ENCODE peak calls at places on chromosomes 3 and 15, in nine cellular contexts. S is nephron progenitor cell, R is PC-9, T is PC-3, W is GM12865, Q is adrenal gland, N is lower lobe of right lung, V is fibroblast of lung, H is AG09319. P is an unnamed sample.

GRCh38 chr3:74532446-74532845 is 82.0 kb downstream of the CNTN3 start:
- DNase-seq in S (no peak), R (no peak), T (no peak), W (no peak), Q (no peak), N (no peak), V (peak), H (peak), P (no peak)

GRCh38 chr3:64073362-64073761 is 50.1 kb upstream of the PSMD6 start:
- DNase-seq in S (no peak), R (no peak), T (no peak), W (no peak), Q (no peak), N (no peak), V (peak), H (peak), P (no peak)

GRCh38 chr15:33411596-33412545 is 101.1 kb downstream of the RYR3 start:
- DNase-seq in S (no peak), R (no peak), T (no peak), W (no peak), Q (no peak), N (no peak), V (no peak), H (no peak), P (no peak)

GRCh38 chr15:67745059-67745993 is 80.0 kb upstream of the SKOR1 start:
- DNase-seq in S (no peak), R (no peak), T (no peak), W (no peak), Q (no peak), N (no peak), V (peak), H (no peak), P (no peak)

GRCh38 chr15:40063563-40064011 is 24.6 kb upstream of the SRP14 start:
- DNase-seq in S (no peak), R (peak), T (peak), W (no peak), Q (no peak), N (no peak), V (peak), H (peak), P (no peak)

GRCh38 chr3:61686228-61686648 is 124.9 kb downstream of the PTPRG start:
- DNase-seq in S (no peak), R (no peak), T (no peak), W (no peak), Q (no peak), N (no peak), V (no peak), H (no peak), P (no peak)

GRCh38 chr3:134126153-134126552 is 96.4 kb upstream of the SLCO2A1 start:
- DNase-seq in S (no peak), R (no peak), T (peak), W (no peak), Q (no peak), N (no peak), V (peak), H (no peak), P (no peak)

GRCh38 chr15:60374628-60375081 is 23.1 kb downstream of the ANXA2 start:
- DNase-seq in S (peak), R (peak), T (peak), W (no peak), Q (peak), N (no peak), V (peak), H (peak), P (no peak)

GRCh38 chr15:84832446-84833040 is 15.4 kb downstream of the ALPK3 start:
- DNase-seq in S (no peak), R (peak), T (peak), W (no peak), Q (no peak), N (no peak), V (no peak), H (no peak), P (no peak)

GRCh38 chr3:104628185-104628789 is 738.4 kb upstream of the ALCAM start:
- DNase-seq in S (no peak), R (peak), T (peak), W (peak), Q (no peak), N (no peak), V (peak), H (peak), P (no peak)

GRCh38 chr15:29756358-29757267 is 65.7 kb downstream of the TJP1 start:
- DNase-seq in S (no peak), R (no peak), T (no peak), W (no peak), Q (no peak), N (no peak), V (no peak), H (no peak), P (no peak)

GRCh38 chr3:48399387-48400172 is 27.6 kb downstream of the FBXW12 start:
- DNase-seq in S (no peak), R (peak), T (peak), W (no peak), Q (no peak), N (no peak), V (no peak), H (no peak), P (no peak)

GRCh38 chr15:70023769-70024491 is 73.8 kb downstream of the TLE3 start:
- DNase-seq in S (no peak), R (no peak), T (peak), W (peak), Q (no peak), N (peak), V (peak), H (peak), P (peak)

GRCh38 chr3:100306695-100307094 is 27.9 kb upstream of the NIT2 start:
- DNase-seq in S (no peak), R (no peak), T (no peak), W (no peak), Q (no peak), N (no peak), V (no peak), H (no peak), P (no peak)

GRCh38 chr3:69925506-69925905 is 74.0 kb upstream of the SAMMSON start:
- DNase-seq in S (no peak), R (no peak), T (no peak), W (no peak), Q (no peak), N (no peak), V (peak), H (peak), P (no peak)

GRCh38 chr3:192514081-192514753 is 213.1 kb downstream of the FGF12 start:
- DNase-seq in S (peak), R (no peak), T (peak), W (no peak), Q (no peak), N (no peak), V (peak), H (no peak), P (no peak)

GRCh38 chr3:64251019-64251418 is 25.8 kb upstream of the PRICKLE2 start:
- DNase-seq in S (no peak), R (no peak), T (no peak), W (no peak), Q (no peak), N (no peak), V (no peak), H (no peak), P (no peak)

GRCh38 chr3:195036203-195037016 is 234.5 kb downstream of the XXYLT1 start:
- DNase-seq in S (no peak), R (no peak), T (no peak), W (no peak), Q (no peak), N (no peak), V (no peak), H (no peak), P (no peak)

GRCh38 chr3:169203631-169204550 is 459.6 kb downstream of the MECOM start:
- DNase-seq in S (no peak), R (no peak), T (no peak), W (no peak), Q (no peak), N (no peak), V (no peak), H (no peak), P (no peak)

GRCh38 chr3:47586746-47587145 is 8.1 kb upstream of the CSPG5 start:
- DNase-seq in S (no peak), R (no peak), T (no peak), W (no peak), Q (no peak), N (no peak), V (no peak), H (no peak), P (no peak)

GRCh38 chr15:81052046-81052445 is 51.3 kb downstream of the TLNRD1 start:
- DNase-seq in S (no peak), R (no peak), T (no peak), W (peak), Q (no peak), N (no peak), V (no peak), H (no peak), P (no peak)

GRCh38 chr15:45641374-45641778 is 6.5 kb downstream of the SQOR start:
- DNase-seq in S (no peak), R (peak), T (peak), W (no peak), Q (no peak), N (no peak), V (peak), H (peak), P (peak)

GRCh38 chr15:55669226-55669625 is 73.7 kb downstream of the PRTG start:
- DNase-seq in S (peak), R (no peak), T (no peak), W (no peak), Q (no peak), N (no peak), V (no peak), H (no peak), P (no peak)

DNA sequence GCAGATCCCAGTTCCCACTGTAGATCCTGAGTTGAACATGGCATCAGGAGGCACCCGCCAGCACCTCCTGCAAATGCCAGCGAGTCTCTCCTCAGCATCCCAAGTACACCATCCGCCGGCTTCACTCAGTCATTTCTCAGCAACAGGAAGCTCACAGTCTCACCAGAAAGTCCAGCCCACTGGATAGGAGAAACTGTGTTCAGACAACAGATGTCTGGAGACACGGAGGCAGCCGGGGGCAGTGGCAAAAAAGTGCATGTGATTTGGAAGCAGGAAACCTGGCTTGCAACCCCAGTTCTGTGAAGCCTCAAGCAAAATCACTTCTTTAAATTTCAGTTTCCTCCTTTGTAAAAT is 68.7 kb downstream of the SRGAP3 start:
- DNase-seq in S (no peak), R (no peak), T (no peak), W (peak), Q (no peak), N (no peak), V (no peak), H (no peak), P (no peak)
- TF ChIP-seq CTCF in S (no peak), R (no peak), T (no peak), W (no peak), Q (no peak), N (no peak), V (no peak), H (no peak), P (no peak)

GRCh38 chr3:46212101-46212500 is 4.0 kb upstream of the CCR1 start:
- DNase-seq in S (no peak), R (no peak), T (no peak), W (no peak), Q (no peak), N (no peak), V (no peak), H (no peak), P (no peak)

GRCh38 chr3:46215810-46216414 is 7.8 kb upstream of the CCR1 start:
- DNase-seq in S (no peak), R (no peak), T (peak), W (no peak), Q (no peak), N (peak), V (peak), H (no peak), P (no peak)

GRCh38 chr3:46218310-46218709 is 10.2 kb upstream of the CCR1 start:
- DNase-seq in S (no peak), R (no peak), T (no peak), W (no peak), Q (no peak), N (no peak), V (no peak), H (no peak), P (no peak)

GRCh38 chr3:46213201-46213600 is 5.1 kb upstream of the CCR1 start:
- DNase-seq in S (no peak), R (no peak), T (no peak), W (peak), Q (no peak), N (no peak), V (no peak), H (no peak), P (no peak)

DNA sequence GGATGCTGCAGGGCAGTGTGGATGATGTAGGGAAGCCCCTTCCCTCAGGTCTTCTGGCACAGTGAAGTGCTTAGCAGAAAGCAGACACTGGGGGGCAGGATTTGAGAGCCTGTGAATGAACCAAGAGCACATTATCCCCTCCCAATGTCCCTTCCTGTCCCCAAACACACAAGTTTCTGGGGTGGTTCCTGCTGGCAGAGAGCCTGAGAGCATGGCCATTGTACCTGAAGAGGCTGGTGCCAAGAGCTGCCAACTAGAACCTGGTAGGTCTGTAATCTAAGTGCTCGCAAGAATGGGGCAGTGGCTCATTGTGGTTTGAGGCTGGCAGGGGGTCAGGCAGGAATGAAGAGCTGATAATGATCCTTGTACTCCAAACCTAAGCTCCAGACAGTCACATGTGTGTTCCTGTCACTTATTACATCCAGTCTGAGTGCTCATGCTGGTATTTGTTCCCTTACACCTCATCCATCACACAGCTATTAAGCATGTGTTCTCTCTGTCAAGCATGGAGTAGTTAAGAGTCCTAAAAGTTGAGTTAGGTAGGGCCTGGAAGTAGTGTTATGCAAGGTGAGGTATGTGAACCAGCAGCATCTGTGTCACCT is 6.7 kb upstream of the CCR1 start:
- DNase-seq in S (no peak), R (peak), T (peak), W (peak), Q (no peak), N (peak), V (peak), H (no peak), P (no peak)
- TF ChIP-seq CTCF in S (peak), R (peak), T (peak), W (peak), Q (peak), N (peak), V (peak), H (peak), P (peak)

DNA sequence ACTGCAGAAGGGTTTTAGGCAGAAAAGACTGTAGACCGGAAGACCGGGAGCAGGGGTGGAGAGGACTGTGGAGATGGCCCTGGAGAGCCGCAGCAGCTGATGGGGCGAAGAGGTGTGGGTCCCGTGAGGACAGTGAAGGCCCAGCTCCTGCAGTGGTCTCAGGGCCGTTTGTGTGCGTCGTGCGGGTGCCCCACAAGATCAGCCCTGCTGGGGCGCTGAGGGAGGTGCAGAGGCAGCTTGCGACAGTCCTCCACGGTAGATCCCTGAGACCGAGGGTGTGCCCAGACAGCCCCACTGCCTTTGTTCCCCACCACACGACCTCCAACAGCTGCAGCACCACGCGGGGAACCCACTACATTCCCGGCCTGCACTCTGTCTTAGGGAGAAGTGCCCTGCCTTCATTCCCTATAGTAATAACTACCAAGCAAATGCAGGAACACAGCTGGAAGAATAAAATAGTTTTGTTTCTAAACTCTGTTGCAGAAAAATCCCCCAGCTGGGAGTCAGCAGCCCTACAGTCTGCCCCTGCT is 19.0 kb upstream of the CRABP1 start:
- DNase-seq in S (no peak), R (no peak), T (no peak), W (no peak), Q (no peak), N (peak), V (no peak), H (no peak), P (no peak)
- TF ChIP-seq CTCF in S (no peak), R (no peak), T (no peak), W (no peak), Q (no peak), N (no peak), V (no peak), H (no peak), P (no peak)

GRCh38 chr15:44545934-44546802 is 9.2 kb downstream of the EIF3J start:
- DNase-seq in S (no peak), R (no peak), T (peak), W (peak), Q (no peak), N (no peak), V (peak), H (no peak), P (peak)
- TF ChIP-seq CTCF in S (no peak), R (no peak), T (peak), W (peak), Q (peak), N (peak), V (peak), H (peak), P (peak)

DNA sequence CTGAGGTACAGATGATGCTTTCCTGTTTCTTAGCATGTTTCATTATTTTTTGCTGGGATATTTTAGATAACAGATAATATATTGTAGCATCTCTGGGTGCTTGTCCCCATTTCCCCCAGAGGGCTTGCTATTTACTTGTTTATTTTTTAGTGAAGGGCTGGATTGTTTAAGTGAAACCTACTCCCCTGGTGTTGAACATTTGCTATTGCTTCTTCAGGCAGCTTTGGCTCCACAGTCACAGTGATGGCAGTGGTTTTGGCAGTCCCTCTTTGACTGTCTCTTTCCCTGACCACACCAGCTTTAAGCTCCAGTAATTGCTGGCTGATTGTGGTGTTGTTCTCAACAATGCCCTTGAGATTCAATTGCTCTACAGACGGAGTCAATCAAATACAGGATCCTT is 128.9 kb downstream of the KLF13 start:
- DNase-seq in S (no peak), R (no peak), T (no peak), W (peak), Q (no peak), N (no peak), V (no peak), H (no peak), P (no peak)
- TF ChIP-seq CTCF in S (no peak), R (no peak), T (no peak), W (peak), Q (no peak), N (no peak), V (no peak), H (no peak), P (peak)

GRCh38 chr3:57825116-57825515 is 69.0 kb downstream of the SLMAP start:
- DNase-seq in S (no peak), R (no peak), T (no peak), W (no peak), Q (no peak), N (no peak), V (no peak), H (no peak), P (no peak)

GRCh38 chr3:57826952-57827723 is 71.0 kb downstream of the SLMAP start:
- DNase-seq in S (no peak), R (peak), T (peak), W (no peak), Q (no peak), N (no peak), V (no peak), H (no peak), P (no peak)

GRCh38 chr3:57822686-57823085 is 66.6 kb downstream of the SLMAP start:
- DNase-seq in S (no peak), R (no peak), T (no peak), W (no peak), Q (no peak), N (no peak), V (no peak), H (no peak), P (no peak)

GRCh38 chr3:57827757-57828156 is 71.6 kb downstream of the SLMAP start:
- DNase-seq in S (no peak), R (no peak), T (no peak), W (no peak), Q (no peak), N (no peak), V (no peak), H (no peak), P (no peak)

GRCh38 chr3:57826286-57826951 is 70.3 kb downstream of the SLMAP start:
- DNase-seq in S (no peak), R (no peak), T (peak), W (no peak), Q (no peak), N (no peak), V (peak), H (peak), P (no peak)
- TF ChIP-seq CTCF in S (no peak), R (no peak), T (peak), W (no peak), Q (peak), N (peak), V (no peak), H (peak), P (no peak)

DNA sequence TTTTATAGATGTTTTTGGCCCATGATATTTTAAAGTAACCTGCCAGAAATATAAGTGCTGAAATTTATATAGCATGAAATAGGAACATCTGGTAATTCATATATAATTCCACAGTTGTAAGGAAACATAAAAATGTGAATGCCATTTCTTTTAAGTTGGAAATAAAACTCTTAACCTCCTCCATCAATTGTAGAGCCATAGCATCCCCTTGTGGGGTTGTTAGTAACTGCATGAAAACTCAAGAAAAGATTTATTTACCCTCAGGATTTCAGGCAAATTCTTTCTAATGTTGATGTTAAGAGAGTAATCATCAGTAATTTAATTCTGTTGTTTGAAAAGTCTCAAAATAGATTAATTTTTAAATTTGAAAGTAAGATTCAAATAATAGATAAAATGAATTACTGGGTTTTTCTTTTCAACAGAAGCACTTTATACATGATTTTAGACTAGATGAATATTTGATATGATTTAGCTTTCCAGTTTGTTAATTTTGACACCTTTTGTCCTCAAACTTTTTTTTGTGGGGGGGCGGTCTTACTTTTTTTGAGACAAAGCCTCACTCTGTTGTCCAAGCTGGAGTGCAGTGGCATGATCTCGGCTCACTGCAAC is 74.7 kb downstream of the RASA2 start:
- DNase-seq in S (peak), R (no peak), T (peak), W (peak), Q (peak), N (no peak), V (peak), H (peak), P (no peak)
- TF ChIP-seq CTCF in S (peak), R (peak), T (peak), W (peak), Q (peak), N (peak), V (peak), H (peak), P (peak)

GRCh38 chr3:198080521-198081384 is 120.7 kb downstream of the LMLN start:
- DNase-seq in S (peak), R (peak), T (peak), W (peak), Q (peak), N (peak), V (peak), H (peak), P (peak)
- TF ChIP-seq CTCF in S (peak), R (peak), T (peak), W (peak), Q (peak), N (peak), V (peak), H (peak), P (peak)

GRCh38 chr15:57486807-57487206 is 104.9 kb upstream of the MYZAP start:
- DNase-seq in S (no peak), R (no peak), T (no peak), W (no peak), Q (no peak), N (no peak), V (no peak), H (no peak), P (no peak)
- TF ChIP-seq CTCF in S (no peak), R (no peak), T (no peak), W (no peak), Q (no peak), N (no peak), V (no peak), H (no peak), P (no peak)

GRCh38 chr15:82570721-82571519 is 30.7 kb upstream of the RPS17 start:
- DNase-seq in S (no peak), R (no peak), T (peak), W (no peak), Q (no peak), N (no peak), V (peak), H (no peak), P (no peak)
- TF ChIP-seq CTCF in S (no peak), R (no peak), T (no peak), W (no peak), Q (no peak), N (no peak), V (no peak), H (no peak), P (no peak)

P was measured in CD14-positive monocyte.